ENCODE peak calls at places on chromosomes 4 and X, in four cellular contexts. K is heart left ventricle, A is upper lobe of left lung, N is stomach. R is an unnamed sample.

GRCh38 chrX:150569155-150569477 is 695 bp downstream of the MTM1 start:
- DNase-seq in K (peak), A (peak), N (peak), R (no peak)

GRCh38 chr4:126851391-126851790 is 781.4 kb upstream of the INTU start:
- DNase-seq in K (no peak), A (no peak), N (no peak), R (no peak)

GRCh38 chr4:123415977-123416376 is 19.4 kb downstream of the SPRY1 start:
- DNase-seq in K (no peak), A (peak), N (no peak), R (no peak)

GRCh38 chr4:185833055-185833598 is 21.1 kb upstream of the SORBS2 start:
- DNase-seq in K (no peak), A (no peak), N (no peak), R (no peak)

GRCh38 chr4:43763029-43763610 is 685.5 kb downstream of the KCTD8 start:
- DNase-seq in K (no peak), A (no peak), N (no peak), R (no peak)

GRCh38 chr4:39626913-39627312 is 11.8 kb downstream of the SMIM14 start:
- DNase-seq in K (no peak), A (no peak), N (no peak), R (no peak)

GRCh38 chr4:61517144-61517543 is 317.0 kb downstream of the ADGRL3 start:
- DNase-seq in K (no peak), A (no peak), N (no peak), R (no peak)

GRCh38 chr4:36187723-36188333 is 56.5 kb downstream of the ARAP2 start:
- DNase-seq in K (no peak), A (no peak), N (no peak), R (no peak)

GRCh38 chr4:2436301-2436700 is 17.5 kb downstream of the CFAP99 start:
- DNase-seq in K (no peak), A (no peak), N (no peak), R (no peak)

GRCh38 chrX:48890296-48890925 is 7.2 kb downstream of the TIMM17B start:
- DNase-seq in K (no peak), A (no peak), N (no peak), R (no peak)

GRCh38 chrX:69282893-69283690 is 117.8 kb upstream of the PJA1 start:
- DNase-seq in K (no peak), A (no peak), N (no peak), R (no peak)

GRCh38 chr4:107857741-107858140 is 33.0 kb downstream of the SGMS2 start:
- DNase-seq in K (no peak), A (no peak), N (no peak), R (no peak)

GRCh38 chr4:1741208-1741607 is 19.9 kb downstream of the TACC3 start:
- DNase-seq in K (no peak), A (no peak), N (no peak), R (no peak)

GRCh38 chr4:105306158-105306781 is 159.6 kb downstream of the TET2 start:
- DNase-seq in K (no peak), A (peak), N (no peak), R (no peak)

GRCh38 chr4:29710519-29710918 is 1009.6 kb upstream of the PCDH7 start:
- DNase-seq in K (no peak), A (no peak), N (no peak), R (no peak)

GRCh38 chr4:82652062-82652461 is 90.3 kb upstream of the TMEM150C start:
- DNase-seq in K (no peak), A (no peak), N (no peak), R (no peak)

GRCh38 chr4:121817006-121817405 is 6.7 kb downstream of the CCNA2 start:
- DNase-seq in K (no peak), A (no peak), N (no peak), R (no peak)

GRCh38 chr4:111434581-111434980 is 710.7 kb upstream of the FAM241A start:
- DNase-seq in K (no peak), A (no peak), N (no peak), R (no peak)

GRCh38 chr4:40349561-40350198 is 14.5 kb downstream of the CHRNA9 start:
- DNase-seq in K (no peak), A (no peak), N (no peak), R (no peak)

GRCh38 chr4:105061136-105061696 is 85.5 kb upstream of the TET2 start:
- DNase-seq in K (no peak), A (peak), N (no peak), R (no peak)

GRCh38 chr4:112031712-112032328 is 113.4 kb upstream of the FAM241A start:
- DNase-seq in K (no peak), A (no peak), N (no peak), R (peak)

GRCh38 chrX:150731795-150732194 is 38.6 kb downstream of the MTMR1 start:
- DNase-seq in K (no peak), A (no peak), N (no peak), R (peak)

GRCh38 chr4:147828361-147828760 is 96.5 kb downstream of the ARHGAP10 start:
- DNase-seq in K (no peak), A (no peak), N (no peak), R (no peak)

GRCh38 chr4:152044341-152044740 is 283.5 kb upstream of the GATB start:
- DNase-seq in K (no peak), A (no peak), N (no peak), R (no peak)

GRCh38 chrX:134692990-134693389 is 34.7 kb upstream of the PLAC1 start:
- DNase-seq in K (no peak), A (no peak), N (no peak), R (no peak)

GRCh38 chr4:2823671-2824328 is 19.8 kb upstream of the ADD1 start:
- DNase-seq in K (peak), A (no peak), N (no peak), R (no peak)

GRCh38 chr4:3107271-3108185 is 33.0 kb downstream of the HTT start:
- DNase-seq in K (no peak), A (no peak), N (no peak), R (no peak)

GRCh38 chr4:8010618-8011017 is 71.0 kb upstream of the AFAP1 start:
- DNase-seq in K (no peak), A (peak), N (peak), R (no peak)

GRCh38 chr4:52038109-52038912 is at the start of gene SGCB:
- DNase-seq in K (peak), A (peak), N (peak), R (peak)

GRCh38 chr4:73415807-73416238 is 11.7 kb downstream of the ALB start:
- DNase-seq in K (no peak), A (no peak), N (no peak), R (no peak)
- TF ChIP-seq POLR2A in K (no peak), A (no peak), N (no peak), R (no peak)

DNA sequence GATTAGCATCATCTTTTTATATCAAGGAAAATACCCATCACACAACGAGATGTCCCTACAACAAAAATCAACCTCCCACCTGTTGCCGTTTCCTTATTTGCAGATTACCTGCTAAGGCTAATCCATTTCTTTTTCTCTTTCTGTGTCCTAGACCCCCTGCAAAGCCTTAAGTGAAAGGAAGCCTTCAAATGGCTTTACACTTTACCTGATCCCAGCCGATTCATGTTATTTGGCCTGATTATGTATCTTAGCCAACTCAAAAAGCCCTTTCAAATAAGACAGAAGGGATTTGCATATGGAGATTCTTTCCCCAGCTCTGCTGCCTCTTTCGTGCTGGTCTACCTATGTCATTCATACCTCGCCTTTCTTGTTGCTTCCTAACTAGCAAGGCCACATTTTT is 14.4 kb downstream of the ABCG2 start:
- DNase-seq in K (no peak), A (no peak), N (no peak), R (no peak)
- H3K27ac ChIP-seq in K (no peak), A (no peak), N (no peak), R (no peak)

GRCh38 chrX:10620121-10620699 is at the start of gene MID1:
- DNase-seq in K (peak), A (peak), N (peak), R (peak)
- TF ChIP-seq POLR2A in K (peak), A (peak), N (no peak), R (peak)

GRCh38 chr4:13920901-13921300 is 293.4 kb upstream of the BOD1L1 start:
- DNase-seq in K (peak), A (no peak), N (no peak), R (peak)

GRCh38 chr4:13922459-13922858 is 294.9 kb upstream of the BOD1L1 start:
- DNase-seq in K (no peak), A (no peak), N (no peak), R (no peak)

GRCh38 chr4:13921805-13922204 is 294.3 kb upstream of the BOD1L1 start:
- DNase-seq in K (no peak), A (no peak), N (no peak), R (no peak)

GRCh38 chr4:13919021-13919441 is 291.5 kb upstream of the BOD1L1 start:
- DNase-seq in K (no peak), A (no peak), N (no peak), R (peak)

GRCh38 chr4:13920111-13920875 is 292.8 kb upstream of the BOD1L1 start:
- DNase-seq in K (no peak), A (no peak), N (no peak), R (no peak)
- H3K27ac ChIP-seq in K (no peak), A (no peak), N (no peak), R (no peak)

GRCh38 chrX:11793734-11794133 is 35.7 kb downstream of the MSL3 start:
- DNase-seq in K (no peak), A (no peak), N (no peak), R (no peak)
- TF ChIP-seq POLR2A in K (no peak), A (no peak), N (no peak), R (no peak)